ENCODE peak calls at places on chromosomes 11 and 22, in nine cellular contexts. H, Z, C, G, K, O, T, Q and P are unnamed samples.

GRCh38 chr11:27912916-27913315 is 195.0 kb downstream of the KIF18A start:
- DNase-seq in Z (no peak), Q (no peak), H (no peak), T (no peak), O (peak), G (no peak), K (no peak), C (no peak), P (no peak)

GRCh38 chr11:132318421-132319157 is 948.2 kb downstream of the NTM start:
- DNase-seq in G (peak), C (no peak), H (no peak), Q (no peak), O (peak), T (no peak), K (no peak), Z (no peak), P (no peak)

GRCh38 chr22:42856179-42856864 is 751 bp downstream of the ARFGAP3 start:
- DNase-seq in Z (no peak), K (peak), O (peak), H (peak), T (no peak), G (peak), C (peak), Q (peak), P (no peak)

GRCh38 chr11:16382177-16382576 is 25.8 kb upstream of the SOX6 start:
- DNase-seq in Q (no peak), H (no peak), C (no peak), O (no peak), Z (no peak), G (no peak), K (no peak), T (no peak), P (no peak)

GRCh38 chr11:64877390-64878222 is 815 bp downstream of the EHD1 start:
- DNase-seq in C (no peak), Z (no peak), T (no peak), G (peak), K (no peak), O (peak), Q (no peak), H (peak), P (no peak)

GRCh38 chr22:26887456-26887855 is 230.1 kb downstream of the MIAT start:
- DNase-seq in G (peak), T (no peak), Q (no peak), O (peak), K (peak), C (no peak), H (no peak), Z (peak), P (no peak)

GRCh38 chr11:70506658-70506970 is 108.3 kb downstream of the CTTN start:
- DNase-seq in Q (no peak), C (no peak), Z (no peak), G (no peak), K (no peak), H (no peak), O (no peak), T (no peak), P (no peak)

GRCh38 chr11:21185959-21186358 is 516.6 kb downstream of the NELL1 start:
- DNase-seq in C (no peak), G (no peak), T (no peak), O (no peak), K (no peak), Q (no peak), H (no peak), Z (no peak), P (no peak)

GRCh38 chr22:47757741-47758140 is 995.3 kb downstream of the TBC1D22A start:
- DNase-seq in T (no peak), K (no peak), G (no peak), Z (no peak), H (no peak), Q (no peak), C (no peak), O (no peak), P (no peak)

GRCh38 chr11:2578006-2578933 is 121.5 kb downstream of the KCNQ1OT1 start:
- DNase-seq in Q (peak), O (no peak), H (no peak), G (no peak), C (no peak), Z (no peak), K (no peak), T (peak), P (no peak)

GRCh38 chr22:48827228-48827810 is 1000.4 kb downstream of the BRD1 start:
- DNase-seq in Q (no peak), H (no peak), G (no peak), O (no peak), K (no peak), Z (no peak), C (no peak), T (no peak), P (no peak)

GRCh38 chr11:46529086-46529905 is 64.5 kb downstream of the AMBRA1 start:
- DNase-seq in K (peak), Q (peak), Z (no peak), C (peak), T (peak), O (peak), G (peak), H (peak), P (peak)

GRCh38 chr11:19193916-19194315 is 7.9 kb downstream of the CSRP3 start:
- DNase-seq in O (no peak), C (no peak), K (peak), G (no peak), Q (no peak), Z (no peak), H (no peak), T (no peak), P (no peak)

GRCh38 chr11:7622731-7623130 is 50.6 kb downstream of the CYB5R2 start:
- DNase-seq in O (no peak), T (no peak), K (no peak), G (no peak), C (no peak), Z (no peak), H (no peak), Q (no peak), P (no peak)

GRCh38 chr22:26632422-26633155 is 10.8 kb downstream of the CRYBA4 start:
- DNase-seq in G (no peak), Q (no peak), O (no peak), H (no peak), Z (no peak), K (peak), T (no peak), C (no peak), P (no peak)

GRCh38 chr22:19178065-19178658 is 374 bp downstream of the SLC25A1 start:
- DNase-seq in Z (no peak), T (peak), G (peak), Q (peak), C (peak), O (peak), H (peak), K (peak), P (peak)

GRCh38 chr11:101129203-101129943 is at the start of gene PGR:
- DNase-seq in G (peak), Z (no peak), C (no peak), O (no peak), H (no peak), K (no peak), Q (no peak), T (peak), P (no peak)

GRCh38 chr11:61747389-61748285 is 4.8 kb upstream of the MYRF start:
- DNase-seq in H (peak), C (peak), Z (no peak), Q (peak), G (peak), T (peak), O (peak), K (peak), P (peak)

GRCh38 chr11:88414385-88414861 is 76.9 kb upstream of the CTSC start:
- DNase-seq in Z (peak), K (peak), Q (no peak), T (no peak), G (peak), C (no peak), O (peak), H (peak), P (no peak)

GRCh38 chr11:124179311-124179710 is 3.8 kb upstream of the OR10D3 start:
- DNase-seq in H (no peak), K (no peak), C (no peak), G (no peak), Z (no peak), T (no peak), Q (no peak), O (no peak), P (no peak)

GRCh38 chr22:41992496-41992895 is 6.1 kb upstream of the WBP2NL start:
- DNase-seq in O (no peak), Z (no peak), C (no peak), K (no peak), H (no peak), T (no peak), G (no peak), Q (no peak), P (no peak)

GRCh38 chr11:48051217-48051848 is 71.0 kb downstream of the PTPRJ start:
- DNase-seq in O (no peak), Q (no peak), K (no peak), G (no peak), C (no peak), T (no peak), Z (no peak), H (peak), P (no peak)

GRCh38 chr11:101582242-101583052 is 1.4 kb downstream of the TRPC6 start:
- DNase-seq in Z (no peak), T (no peak), C (no peak), H (no peak), Q (no peak), K (no peak), O (peak), G (peak), P (no peak)